ENCODE peak calls at places on chromosome 20, in seven cellular contexts. One of them, this sample, is unnamed.
A peak's percentile ranks its signal among the peaks of the same experiment; 100 is the strongest.

GRCh38 chr20:9686455-9686854 is 152.4 kb downstream of the PAK5 start:
- DNase-seq in stimulated activated CD4-positive, alpha-beta T cell treated with anti-CD3 and anti-CD28 coated beads, TNF-alpha, amount 100 ng/mL, for 1 hour: no peak
- DNase-seq in tibial artery: no peak
- DNase-seq in NCI-H524: no peak
- DNase-seq in astrocyte of the spinal cord: no peak
- DNase-seq in substantia nigra: no peak
- DNase-seq in COR-L47: no peak
- DNase-seq in this sample: no peak

GRCh38 chr20:52083627-52084232 is 107.8 kb downstream of the ZFP64 start:
- DNase-seq in stimulated activated CD4-positive, alpha-beta T cell treated with anti-CD3 and anti-CD28 coated beads, TNF-alpha, amount 100 ng/mL, for 1 hour: no peak
- DNase-seq in tibial artery: no peak
- DNase-seq in NCI-H524: no peak
- DNase-seq in astrocyte of the spinal cord: peak; percentile 74
- DNase-seq in substantia nigra: peak; percentile 15
- DNase-seq in COR-L47: peak; percentile 56
- DNase-seq in this sample: peak; percentile 64

GRCh38 chr20:33871362-33871761 is 60.2 kb downstream of the CHMP4B start:
- DNase-seq in stimulated activated CD4-positive, alpha-beta T cell treated with anti-CD3 and anti-CD28 coated beads, TNF-alpha, amount 100 ng/mL, for 1 hour: no peak
- DNase-seq in tibial artery: no peak
- DNase-seq in NCI-H524: no peak
- DNase-seq in astrocyte of the spinal cord: no peak
- DNase-seq in substantia nigra: no peak
- DNase-seq in COR-L47: no peak
- DNase-seq in this sample: no peak

GRCh38 chr20:54879393-54879792 is 404.0 kb downstream of the DOK5 start:
- DNase-seq in stimulated activated CD4-positive, alpha-beta T cell treated with anti-CD3 and anti-CD28 coated beads, TNF-alpha, amount 100 ng/mL, for 1 hour: no peak
- DNase-seq in tibial artery: no peak
- DNase-seq in NCI-H524: no peak
- DNase-seq in astrocyte of the spinal cord: no peak
- DNase-seq in substantia nigra: no peak
- DNase-seq in COR-L47: no peak
- DNase-seq in this sample: no peak

GRCh38 chr20:50133041-50133440 is 20.1 kb upstream of the UBE2V1 start:
- DNase-seq in stimulated activated CD4-positive, alpha-beta T cell treated with anti-CD3 and anti-CD28 coated beads, TNF-alpha, amount 100 ng/mL, for 1 hour: no peak
- DNase-seq in tibial artery: no peak
- DNase-seq in NCI-H524: no peak
- DNase-seq in astrocyte of the spinal cord: no peak
- DNase-seq in substantia nigra: no peak
- DNase-seq in COR-L47: no peak
- DNase-seq in this sample: no peak

GRCh38 chr20:49534314-49534713 is 33.6 kb downstream of the PTGIS start:
- DNase-seq in stimulated activated CD4-positive, alpha-beta T cell treated with anti-CD3 and anti-CD28 coated beads, TNF-alpha, amount 100 ng/mL, for 1 hour: peak; percentile 7
- DNase-seq in tibial artery: no peak
- DNase-seq in NCI-H524: peak; percentile 41
- DNase-seq in astrocyte of the spinal cord: peak; percentile 43
- DNase-seq in substantia nigra: peak; percentile 3
- DNase-seq in COR-L47: peak; percentile 50
- DNase-seq in this sample: no peak

GRCh38 chr20:5433352-5433751 is 116.6 kb upstream of the PROKR2 start:
- DNase-seq in stimulated activated CD4-positive, alpha-beta T cell treated with anti-CD3 and anti-CD28 coated beads, TNF-alpha, amount 100 ng/mL, for 1 hour: no peak
- DNase-seq in tibial artery: no peak
- DNase-seq in NCI-H524: no peak
- DNase-seq in astrocyte of the spinal cord: no peak
- DNase-seq in substantia nigra: no peak
- DNase-seq in COR-L47: no peak
- DNase-seq in this sample: no peak

GRCh38 chr20:57612436-57612835 is 7.8 kb downstream of the ZBP1 start:
- DNase-seq in stimulated activated CD4-positive, alpha-beta T cell treated with anti-CD3 and anti-CD28 coated beads, TNF-alpha, amount 100 ng/mL, for 1 hour: no peak
- DNase-seq in tibial artery: no peak
- DNase-seq in NCI-H524: no peak
- DNase-seq in astrocyte of the spinal cord: no peak
- DNase-seq in substantia nigra: no peak
- DNase-seq in COR-L47: no peak
- DNase-seq in this sample: no peak

GRCh38 chr20:33014336-33015113 is 7.0 kb downstream of the BPIFB2 start:
- DNase-seq in stimulated activated CD4-positive, alpha-beta T cell treated with anti-CD3 and anti-CD28 coated beads, TNF-alpha, amount 100 ng/mL, for 1 hour: no peak
- DNase-seq in tibial artery: no peak
- DNase-seq in NCI-H524: no peak
- DNase-seq in astrocyte of the spinal cord: no peak
- DNase-seq in substantia nigra: no peak
- DNase-seq in COR-L47: no peak
- DNase-seq in this sample: no peak

GRCh38 chr20:52379723-52380336 is 188.3 kb upstream of the ZFP64 start:
- DNase-seq in stimulated activated CD4-positive, alpha-beta T cell treated with anti-CD3 and anti-CD28 coated beads, TNF-alpha, amount 100 ng/mL, for 1 hour: no peak
- DNase-seq in tibial artery: no peak
- DNase-seq in NCI-H524: no peak
- DNase-seq in astrocyte of the spinal cord: peak; percentile 3
- DNase-seq in substantia nigra: no peak
- DNase-seq in COR-L47: no peak
- DNase-seq in this sample: no peak

GRCh38 chr20:58553841-58554240 is 38.6 kb upstream of the APCDD1L start:
- DNase-seq in stimulated activated CD4-positive, alpha-beta T cell treated with anti-CD3 and anti-CD28 coated beads, TNF-alpha, amount 100 ng/mL, for 1 hour: no peak
- DNase-seq in tibial artery: no peak
- DNase-seq in NCI-H524: no peak
- DNase-seq in astrocyte of the spinal cord: peak; percentile 43
- DNase-seq in substantia nigra: no peak
- DNase-seq in COR-L47: no peak
- DNase-seq in this sample: peak; percentile 59

GRCh38 chr20:41072099-41072798 is 43.6 kb downstream of the TOP1 start:
- DNase-seq in stimulated activated CD4-positive, alpha-beta T cell treated with anti-CD3 and anti-CD28 coated beads, TNF-alpha, amount 100 ng/mL, for 1 hour: no peak
- DNase-seq in tibial artery: peak; percentile 68
- DNase-seq in NCI-H524: no peak
- DNase-seq in astrocyte of the spinal cord: peak; percentile 85
- DNase-seq in substantia nigra: no peak
- DNase-seq in COR-L47: no peak
- DNase-seq in this sample: no peak

GRCh38 chr20:51542033-51542893 is at the start of gene NFATC2:
- DNase-seq in stimulated activated CD4-positive, alpha-beta T cell treated with anti-CD3 and anti-CD28 coated beads, TNF-alpha, amount 100 ng/mL, for 1 hour: no peak
- DNase-seq in tibial artery: no peak
- DNase-seq in NCI-H524: no peak
- DNase-seq in astrocyte of the spinal cord: no peak
- DNase-seq in substantia nigra: peak; percentile 35
- DNase-seq in COR-L47: no peak
- DNase-seq in this sample: no peak

GRCh38 chr20:62702886-62703852 is 5.5 kb upstream of the NTSR1 start:
- DNase-seq in stimulated activated CD4-positive, alpha-beta T cell treated with anti-CD3 and anti-CD28 coated beads, TNF-alpha, amount 100 ng/mL, for 1 hour: no peak
- DNase-seq in tibial artery: no peak
- DNase-seq in NCI-H524: peak; percentile 85
- DNase-seq in astrocyte of the spinal cord: peak; percentile 86
- DNase-seq in substantia nigra: no peak
- DNase-seq in COR-L47: peak; percentile 85
- DNase-seq in this sample: no peak

GRCh38 chr20:47178277-47178676 is 178.2 kb downstream of the ZMYND8 start:
- DNase-seq in stimulated activated CD4-positive, alpha-beta T cell treated with anti-CD3 and anti-CD28 coated beads, TNF-alpha, amount 100 ng/mL, for 1 hour: no peak
- DNase-seq in tibial artery: no peak
- DNase-seq in NCI-H524: no peak
- DNase-seq in astrocyte of the spinal cord: no peak
- DNase-seq in substantia nigra: no peak
- DNase-seq in COR-L47: no peak
- DNase-seq in this sample: no peak

GRCh38 chr20:51698252-51698651 is 69.9 kb downstream of the ATP9A start:
- DNase-seq in stimulated activated CD4-positive, alpha-beta T cell treated with anti-CD3 and anti-CD28 coated beads, TNF-alpha, amount 100 ng/mL, for 1 hour: no peak
- DNase-seq in tibial artery: no peak
- DNase-seq in NCI-H524: no peak
- DNase-seq in astrocyte of the spinal cord: no peak
- DNase-seq in substantia nigra: no peak
- DNase-seq in COR-L47: no peak
- DNase-seq in this sample: no peak

GRCh38 chr20:21509597-21510331 is 4.1 kb downstream of the NKX2-2 start:
- DNase-seq in stimulated activated CD4-positive, alpha-beta T cell treated with anti-CD3 and anti-CD28 coated beads, TNF-alpha, amount 100 ng/mL, for 1 hour: no peak
- DNase-seq in tibial artery: no peak
- DNase-seq in NCI-H524: no peak
- DNase-seq in astrocyte of the spinal cord: peak; percentile 42
- DNase-seq in substantia nigra: peak; percentile 48
- DNase-seq in COR-L47: no peak
- DNase-seq in this sample: no peak

GRCh38 chr20:34669094-34669493 is 7.8 kb downstream of the PIGU start:
- DNase-seq in stimulated activated CD4-positive, alpha-beta T cell treated with anti-CD3 and anti-CD28 coated beads, TNF-alpha, amount 100 ng/mL, for 1 hour: no peak
- DNase-seq in tibial artery: no peak
- DNase-seq in NCI-H524: no peak
- DNase-seq in astrocyte of the spinal cord: no peak
- DNase-seq in substantia nigra: no peak
- DNase-seq in COR-L47: no peak
- DNase-seq in this sample: no peak

This sample was measured in right atrium auricular region.